ENCODE peak calls at places on chromosomes 7 and 10, in nine cellular contexts. W is left lobe of liver; I is K562; L is NCI-H1092 treated with DMSO at 0.1 percent for 48 hours; M is NCI-H524; S is left colon; H is cardiac muscle cell; F is CD4-positive, CD25-positive, alpha-beta regulatory T cell; Q is suprapubic skin. C is an unnamed sample.

GRCh38 chr7:47991741-47992311 is 12.4 kb upstream of the HUS1 start:
- DNase-seq in W (peak), I (peak), L (peak), M (peak), S (peak), H (peak), F (peak), Q (peak), C (no peak)

GRCh38 chr7:55280031-55280454 is 85.1 kb upstream of the LANCL2 start:
- DNase-seq in W (peak), I (peak), L (peak), M (peak), S (peak), H (peak), F (peak), Q (no peak), C (peak)

GRCh38 chr7:44195901-44196300 is 4.9 kb upstream of the YKT6 start:
- DNase-seq in W (no peak), I (no peak), L (no peak), M (peak), S (no peak), H (no peak), F (no peak), Q (no peak), C (peak)

GRCh38 chr10:14450041-14450491 is 119.3 kb upstream of the FRMD4A start:
- DNase-seq in W (no peak), I (no peak), L (no peak), M (no peak), S (no peak), H (peak), F (no peak), Q (no peak), C (no peak)

GRCh38 chr7:26156454-26157365 is 4.7 kb downstream of the NFE2L3 start:
- DNase-seq in W (no peak), I (peak), L (no peak), M (no peak), S (no peak), H (no peak), F (peak), Q (no peak), C (no peak)

GRCh38 chr10:92690211-92691041 is 671 bp downstream of the HHEX start:
- DNase-seq in W (peak), I (peak), L (no peak), M (peak), S (peak), H (peak), F (peak), Q (peak), C (no peak)

GRCh38 chr10:73920084-73920483 is 9.2 kb downstream of the PLAU start:
- DNase-seq in W (no peak), I (peak), L (no peak), M (no peak), S (no peak), H (no peak), F (no peak), Q (peak), C (no peak)

GRCh38 chr7:27185708-27186449 is 847 bp upstream of the HOXA11 start:
- DNase-seq in W (peak), I (no peak), L (no peak), M (no peak), S (peak), H (no peak), F (no peak), Q (peak), C (no peak)

GRCh38 chr10:101777857-101778145 is 1.9 kb upstream of the FGF8 start:
- DNase-seq in W (no peak), I (no peak), L (no peak), M (no peak), S (no peak), H (no peak), F (no peak), Q (no peak), C (no peak)

GRCh38 chr7:157027568-157028527 is 17.4 kb upstream of the MNX1 start:
- DNase-seq in W (no peak), I (no peak), L (no peak), M (no peak), S (no peak), H (no peak), F (no peak), Q (peak), C (no peak)

GRCh38 chr7:38281211-38281610 is 7.8 kb upstream of the TARP start:
- DNase-seq in W (no peak), I (no peak), L (no peak), M (no peak), S (no peak), H (no peak), F (no peak), Q (no peak), C (no peak)

GRCh38 chr7:27921081-27921836 is 181.3 kb downstream of the TAX1BP1 start:
- DNase-seq in W (no peak), I (peak), L (peak), M (peak), S (no peak), H (peak), F (no peak), Q (no peak), C (peak)

GRCh38 chr7:44043902-44044301 is 600 bp upstream of the DBNL start:
- DNase-seq in W (no peak), I (peak), L (no peak), M (no peak), S (no peak), H (no peak), F (no peak), Q (no peak), C (no peak)

GRCh38 chr10:76033457-76034196 is 602.2 kb downstream of the LRMDA start:
- DNase-seq in W (peak), I (no peak), L (no peak), M (no peak), S (no peak), H (no peak), F (no peak), Q (no peak), C (no peak)

GRCh38 chr10:91683976-91684375 is 51.1 kb upstream of the PPP1R3C start:
- DNase-seq in W (no peak), I (no peak), L (no peak), M (no peak), S (no peak), H (no peak), F (no peak), Q (no peak), C (no peak)

GRCh38 chr7:70586822-70587221 is 545.1 kb upstream of the GALNT17 start:
- DNase-seq in W (no peak), I (no peak), L (no peak), M (no peak), S (no peak), H (no peak), F (no peak), Q (no peak), C (no peak)

GRCh38 chr7:105126436-105126975 is 112.5 kb downstream of the KMT2E start:
- DNase-seq in W (no peak), I (no peak), L (no peak), M (no peak), S (no peak), H (no peak), F (no peak), Q (no peak), C (no peak)

GRCh38 chr7:150479023-150479716 is 28.7 kb downstream of the GIMAP8 start:
- DNase-seq in W (no peak), I (no peak), L (no peak), M (no peak), S (no peak), H (no peak), F (peak), Q (no peak), C (no peak)

GRCh38 chr10:105585753-105586152 is 944.7 kb downstream of the SORCS3 start:
- DNase-seq in W (no peak), I (no peak), L (no peak), M (no peak), S (no peak), H (no peak), F (no peak), Q (no peak), C (no peak)

C was measured in NCI-H2171.